ENCODE peak calls at places on chromosome 1, in ten cellular contexts. Q, U, N, R, J, O, W, L, H and B are unnamed samples.

GRCh38 chr1:30881266-30882181 is 27.0 kb downstream of the SDC3 start:
- DNase-seq in Q (no peak), U (no peak), N (no peak), R (no peak), J (no peak), O (peak; percentile 27), W (no peak), L (no peak), H (no peak), B (no peak)

GRCh38 chr1:195218428-195219212 is 1389.6 kb downstream of the KCNT2 start:
- DNase-seq in Q (no peak), U (no peak), N (no peak), R (no peak), J (no peak), O (no peak), W (no peak), L (no peak), H (no peak), B (no peak)

GRCh38 chr1:186923434-186923833 is 94.7 kb downstream of the PLA2G4A start:
- DNase-seq in Q (no peak), U (no peak), N (peak; percentile 22), R (no peak), J (no peak), O (no peak), W (no peak), L (no peak), H (no peak), B (no peak)

GRCh38 chr1:209777587-209777986 is 6.8 kb downstream of the C1orf74 start:
- DNase-seq in Q (no peak), U (no peak), N (no peak), R (no peak), J (no peak), O (no peak), W (no peak), L (no peak), H (no peak), B (no peak)

GRCh38 chr1:181124206-181124825 is 35.8 kb downstream of the IER5 start:
- DNase-seq in Q (no peak), U (no peak), N (no peak), R (no peak), J (no peak), O (no peak), W (no peak), L (no peak), H (no peak), B (no peak)

GRCh38 chr1:158149175-158149574 is 31.5 kb upstream of the CD1D start:
- DNase-seq in Q (no peak), U (no peak), N (no peak), R (no peak), J (peak; percentile 30), O (no peak), W (no peak), L (no peak), H (no peak), B (no peak)

GRCh38 chr1:33893147-33893830 is 29.4 kb downstream of the HMGB4 start:
- DNase-seq in Q (no peak), U (no peak), N (peak; percentile 95), R (no peak), J (no peak), O (no peak), W (no peak), L (peak; percentile 43), H (no peak), B (peak; percentile 35)

GRCh38 chr1:34237416-34237815 is 60.7 kb downstream of the C1orf94 start:
- DNase-seq in Q (no peak), U (no peak), N (no peak), R (no peak), J (no peak), O (no peak), W (no peak), L (no peak), H (no peak), B (no peak)

GRCh38 chr1:114215426-114215825 is 61.8 kb upstream of the SYT6 start:
- DNase-seq in Q (no peak), U (no peak), N (peak; percentile 37), R (no peak), J (no peak), O (no peak), W (no peak), L (no peak), H (no peak), B (peak; percentile 8)

GRCh38 chr1:165313906-165314305 is 42.6 kb downstream of the LMX1A start:
- DNase-seq in Q (no peak), U (no peak), N (no peak), R (no peak), J (no peak), O (no peak), W (no peak), L (no peak), H (no peak), B (no peak)

GRCh38 chr1:15256584-15256983 is 9.6 kb downstream of the FHAD1 start:
- DNase-seq in Q (no peak), U (peak; percentile 21), N (no peak), R (no peak), J (no peak), O (no peak), W (no peak), L (no peak), H (no peak), B (no peak)
- H3K4me1 ChIP-seq in Q (peaks cover 3% of the 10 kb centered on the region), U (peaks cover 7% of the 10 kb centered on the region), N (no peaks in the 10 kb centered on the region), R (no peaks in the 10 kb centered on the region), J (peaks cover 22% of the 10 kb centered on the region), O (no peaks in the 10 kb centered on the region), W (no peaks in the 10 kb centered on the region), L (peaks cover 5% of the 10 kb centered on the region), H (peaks cover 35% of the 10 kb centered on the region), B (no peaks in the 10 kb centered on the region)

GRCh38 chr1:161196111-161196510 is 2.7 kb downstream of the ADAMTS4 start:
- DNase-seq in Q (no peak), U (no peak), N (no peak), R (no peak), J (no peak), O (no peak), W (no peak), L (no peak), H (no peak), B (no peak)
- H3K4me1 ChIP-seq in Q (peaks cover 43% of the 10 kb centered on the region), U (peaks cover 75% of the 10 kb centered on the region), N (peaks cover 37% of the 10 kb centered on the region), R (no peaks in the 10 kb centered on the region), J (peaks cover 52% of the 10 kb centered on the region), O (peaks cover 39% of the 10 kb centered on the region), W (peaks cover 42% of the 10 kb centered on the region), L (peaks cover 89% of the 10 kb centered on the region), H (peaks cover 49% of the 10 kb centered on the region), B (peaks cover 19% of the 10 kb centered on the region)

DNA sequence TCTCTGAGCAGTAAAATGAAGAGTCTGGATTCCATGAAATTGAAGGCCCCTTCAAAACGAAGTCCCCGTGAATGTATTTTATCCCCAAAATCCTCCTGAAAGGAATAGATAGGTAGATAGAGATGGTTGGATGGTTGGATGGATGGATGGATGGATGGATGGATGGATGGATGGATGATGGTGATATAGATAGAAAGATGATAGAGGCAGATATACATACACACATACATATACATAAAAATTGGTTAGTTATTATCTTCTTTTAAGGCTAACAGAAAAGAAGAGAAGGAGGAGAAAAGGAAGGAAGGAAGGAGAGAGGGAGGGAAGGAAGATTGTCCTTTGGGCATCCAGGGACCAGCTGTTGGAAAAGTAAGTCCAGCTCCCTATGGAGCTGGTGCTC is 63.1 kb downstream of the SYF2 start:
- DNase-seq in Q (no peak), U (no peak), N (no peak), R (no peak), J (no peak), O (no peak), W (no peak), L (no peak), H (no peak), B (no peak)
- H3K4me1 ChIP-seq in Q (peaks cover 9% of the 10 kb centered on the region), U (no peaks in the 10 kb centered on the region), N (no peaks in the 10 kb centered on the region), R (peaks cover 4% of the 10 kb centered on the region), J (no peaks in the 10 kb centered on the region), O (no peaks in the 10 kb centered on the region), W (no peaks in the 10 kb centered on the region), L (peaks cover 11% of the 10 kb centered on the region), H (no peaks in the 10 kb centered on the region), B (no peaks in the 10 kb centered on the region)

GRCh38 chr1:67615886-67616285 is 69.1 kb upstream of the GADD45A start:
- DNase-seq in Q (no peak), U (no peak), N (no peak), R (no peak), J (no peak), O (no peak), W (no peak), L (no peak), H (no peak), B (no peak)

GRCh38 chr1:67619080-67619479 is 65.9 kb upstream of the GADD45A start:
- DNase-seq in Q (no peak), U (no peak), N (peak; percentile 23), R (no peak), J (no peak), O (no peak), W (no peak), L (no peak), H (no peak), B (peak; percentile 67)

GRCh38 chr1:67618285-67619018 is 66.5 kb upstream of the GADD45A start:
- DNase-seq in Q (no peak), U (no peak), N (peak; percentile 95), R (no peak), J (peak; percentile 21), O (no peak), W (no peak), L (peak; percentile 65), H (no peak), B (no peak)

GRCh38 chr1:67614511-67614934 is 70.5 kb upstream of the GADD45A start:
- DNase-seq in Q (no peak), U (no peak), N (peak; percentile 65), R (no peak), J (no peak), O (no peak), W (no peak), L (no peak), H (no peak), B (no peak)

DNA sequence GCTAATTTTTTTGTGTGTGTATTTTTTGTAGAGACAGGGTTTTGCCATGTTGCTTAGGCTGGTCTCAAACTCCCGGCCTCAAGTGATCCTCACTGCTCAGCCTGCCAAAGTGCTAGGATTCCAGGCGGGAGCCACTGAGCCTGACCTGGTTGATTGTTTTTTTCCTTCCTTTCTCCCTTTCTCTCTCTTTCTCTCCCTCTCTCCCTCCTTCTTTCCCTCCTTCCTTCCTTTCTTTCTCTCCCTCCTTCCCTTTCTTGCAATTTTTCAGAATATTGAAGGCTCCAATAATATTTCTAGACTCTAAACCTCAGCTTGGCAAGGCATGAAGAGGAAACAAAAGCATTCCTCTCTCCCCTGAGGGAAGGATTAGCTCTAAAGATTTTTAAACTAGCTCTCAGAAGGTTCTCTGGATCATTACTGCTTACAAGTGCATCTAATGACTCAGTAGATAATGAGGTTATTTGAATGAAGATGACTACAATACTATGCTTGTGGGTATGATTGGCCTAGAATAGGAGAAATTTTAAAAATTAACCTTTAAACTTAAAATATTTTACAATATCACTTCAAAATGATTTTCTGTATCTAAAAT is 68.5 kb upstream of the GADD45A start:
- DNase-seq in Q (no peak), U (no peak), N (peak; percentile 45), R (no peak), J (no peak), O (no peak), W (no peak), L (no peak), H (no peak), B (no peak)
- H3K4me1 ChIP-seq in Q (peaks cover 1% of the 10 kb centered on the region), U (peaks cover 27% of the 10 kb centered on the region), N (peaks cover 20% of the 10 kb centered on the region), R (no peaks in the 10 kb centered on the region), J (no peaks in the 10 kb centered on the region), O (no peaks in the 10 kb centered on the region), W (no peaks in the 10 kb centered on the region), L (peaks cover 33% of the 10 kb centered on the region), H (peaks cover 6% of the 10 kb centered on the region), B (peaks cover 4% of the 10 kb centered on the region)

GRCh38 chr1:201487742-201488141 is 18.8 kb upstream of the PHLDA3 start:
- DNase-seq in Q (no peak), U (no peak), N (peak; percentile 38), R (no peak), J (no peak), O (no peak), W (no peak), L (no peak), H (no peak), B (no peak)
- H3K4me1 ChIP-seq in Q (no peaks in the 10 kb centered on the region), U (peaks cover 47% of the 10 kb centered on the region), N (peaks cover 40% of the 10 kb centered on the region), R (no peaks in the 10 kb centered on the region), J (peaks cover 40% of the 10 kb centered on the region), O (no peaks in the 10 kb centered on the region), W (no peaks in the 10 kb centered on the region), L (peaks cover 74% of the 10 kb centered on the region), H (peaks cover 54% of the 10 kb centered on the region), B (peaks cover 43% of the 10 kb centered on the region)